ENCODE peak calls at places on chromosomes 11 and 22, in five cellular contexts. One of them, this sample, is unnamed.

GRCh38 chr11:46363455-46363920 is 16.2 kb downstream of the DGKZ start:
- DNase-seq in kidney: peak
- DNase-seq in neural progenitor cell: no peak
- DNase-seq in tibial artery: no peak
- DNase-seq in right lobe of liver: no peak
- DNase-seq in this sample: no peak

GRCh38 chr22:27372969-27373670 is 428.4 kb downstream of the MN1 start:
- DNase-seq in kidney: no peak
- DNase-seq in neural progenitor cell: peak
- DNase-seq in tibial artery: no peak
- DNase-seq in right lobe of liver: no peak
- DNase-seq in this sample: no peak

GRCh38 chr22:21624880-21625791 is 4.7 kb downstream of the YDJC start:
- DNase-seq in kidney: no peak
- DNase-seq in neural progenitor cell: no peak
- DNase-seq in tibial artery: no peak
- DNase-seq in right lobe of liver: no peak
- DNase-seq in this sample: no peak

GRCh38 chr11:56698795-56699194 is at the start of gene OR9G1:
- DNase-seq in kidney: no peak
- DNase-seq in neural progenitor cell: no peak
- DNase-seq in tibial artery: no peak
- DNase-seq in right lobe of liver: no peak
- DNase-seq in this sample: no peak

GRCh38 chr11:79312591-79313267 is 128.1 kb downstream of the TENM4 start:
- DNase-seq in kidney: no peak
- DNase-seq in neural progenitor cell: no peak
- DNase-seq in tibial artery: no peak
- DNase-seq in right lobe of liver: no peak
- DNase-seq in this sample: no peak

GRCh38 chr11:17328856-17329490 is 22.6 kb upstream of the NCR3LG1 start:
- DNase-seq in kidney: no peak
- DNase-seq in neural progenitor cell: peak
- DNase-seq in tibial artery: no peak
- DNase-seq in right lobe of liver: no peak
- DNase-seq in this sample: no peak

GRCh38 chr11:67502328-67502979 is 2.7 kb downstream of the PITPNM1 start:
- DNase-seq in kidney: no peak
- DNase-seq in neural progenitor cell: no peak
- DNase-seq in tibial artery: no peak
- DNase-seq in right lobe of liver: no peak
- DNase-seq in this sample: no peak

GRCh38 chr11:30454108-30454507 is 131.2 kb downstream of the ARL14EP start:
- DNase-seq in kidney: no peak
- DNase-seq in neural progenitor cell: no peak
- DNase-seq in tibial artery: no peak
- DNase-seq in right lobe of liver: no peak
- DNase-seq in this sample: no peak

GRCh38 chr22:37472418-37473006 is 13.7 kb downstream of the MFNG start:
- DNase-seq in kidney: peak
- DNase-seq in neural progenitor cell: peak
- DNase-seq in tibial artery: no peak
- DNase-seq in right lobe of liver: no peak
- DNase-seq in this sample: no peak

GRCh38 chr22:46376908-46377565 is 41.5 kb downstream of the TRMU start:
- DNase-seq in kidney: peak
- DNase-seq in neural progenitor cell: no peak
- DNase-seq in tibial artery: no peak
- DNase-seq in right lobe of liver: peak
- DNase-seq in this sample: no peak

GRCh38 chr11:119207300-119207570 is 1.1 kb downstream of the CBL start:
- DNase-seq in kidney: no peak
- DNase-seq in neural progenitor cell: no peak
- DNase-seq in tibial artery: no peak
- DNase-seq in right lobe of liver: no peak
- DNase-seq in this sample: no peak

GRCh38 chr11:88293931-88294330 is 43.6 kb downstream of the CTSC start:
- DNase-seq in kidney: no peak
- DNase-seq in neural progenitor cell: no peak
- DNase-seq in tibial artery: peak
- DNase-seq in right lobe of liver: no peak
- DNase-seq in this sample: no peak

GRCh38 chr22:32628626-32629587 is 154.3 kb downstream of the FBXO7 start:
- DNase-seq in kidney: no peak
- DNase-seq in neural progenitor cell: no peak
- DNase-seq in tibial artery: no peak
- DNase-seq in right lobe of liver: peak
- DNase-seq in this sample: no peak

GRCh38 chr22:49411236-49411635 is 416.4 kb downstream of the BRD1 start:
- DNase-seq in kidney: no peak
- DNase-seq in neural progenitor cell: no peak
- DNase-seq in tibial artery: no peak
- DNase-seq in right lobe of liver: peak
- DNase-seq in this sample: no peak

GRCh38 chr22:35039625-35040024 is 26.3 kb upstream of the ISX start:
- DNase-seq in kidney: no peak
- DNase-seq in neural progenitor cell: no peak
- DNase-seq in tibial artery: no peak
- DNase-seq in right lobe of liver: no peak
- DNase-seq in this sample: no peak

GRCh38 chr11:68093565-68093964 is 27.6 kb downstream of the CHKA start:
- DNase-seq in kidney: no peak
- DNase-seq in neural progenitor cell: no peak
- DNase-seq in tibial artery: no peak
- DNase-seq in right lobe of liver: no peak
- DNase-seq in this sample: no peak

GRCh38 chr11:67375320-67376021 is 2.1 kb upstream of the CLCF1 start:
- DNase-seq in kidney: peak
- DNase-seq in neural progenitor cell: peak
- DNase-seq in tibial artery: no peak
- DNase-seq in right lobe of liver: no peak
- DNase-seq in this sample: no peak

GRCh38 chr11:76723142-76723541 is 52.6 kb upstream of the LRRC32 start:
- DNase-seq in kidney: no peak
- DNase-seq in neural progenitor cell: no peak
- DNase-seq in tibial artery: no peak
- DNase-seq in right lobe of liver: no peak
- DNase-seq in this sample: no peak

GRCh38 chr11:29310016-29310415 is 706.8 kb downstream of the KCNA4 start:
- DNase-seq in kidney: no peak
- DNase-seq in neural progenitor cell: no peak
- DNase-seq in tibial artery: no peak
- DNase-seq in right lobe of liver: no peak
- DNase-seq in this sample: no peak

DNA sequence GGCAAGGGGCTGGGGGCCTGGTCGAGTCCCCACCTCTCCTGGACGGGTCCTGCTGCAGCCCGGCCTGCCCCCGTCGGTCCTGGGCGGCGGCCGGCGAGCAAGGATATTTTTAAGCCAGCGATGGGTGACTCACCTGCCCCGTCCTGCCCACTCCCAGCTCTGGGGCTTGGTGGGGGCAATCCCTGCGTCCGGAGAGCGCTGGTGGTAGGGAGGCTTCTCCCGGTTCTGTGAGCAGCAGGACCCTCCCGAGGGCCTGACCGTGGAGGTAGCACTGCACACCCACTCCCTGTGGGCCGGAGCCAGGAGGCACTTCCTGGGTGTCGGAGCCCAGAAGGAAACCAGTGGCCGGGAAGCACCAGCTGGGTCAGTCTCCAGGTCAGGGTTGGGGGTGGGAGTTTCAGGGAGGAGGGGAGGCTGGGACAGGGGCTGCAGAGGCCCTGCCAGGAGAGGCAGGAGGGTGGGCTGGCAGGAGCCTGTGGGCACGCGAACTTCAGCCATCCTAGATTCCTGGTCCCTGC is 467 bp downstream of the EPS8L2 start:
- DNase-seq in kidney: peak
- DNase-seq in neural progenitor cell: no peak
- DNase-seq in tibial artery: no peak
- DNase-seq in right lobe of liver: no peak
- DNase-seq in this sample: peak
- H3K4me3 ChIP-seq in kidney: peak
- H3K4me3 ChIP-seq in neural progenitor cell: peak
- H3K4me3 ChIP-seq in tibial artery: peak
- H3K4me3 ChIP-seq in right lobe of liver: peak
- H3K4me3 ChIP-seq in this sample: peak

GRCh38 chr11:720017-720641 is 14.1 kb downstream of the EPS8L2 start:
- DNase-seq in kidney: no peak
- DNase-seq in neural progenitor cell: no peak
- DNase-seq in tibial artery: no peak
- DNase-seq in right lobe of liver: peak
- DNase-seq in this sample: no peak
- H3K27ac ChIP-seq in kidney: no peak
- H3K27ac ChIP-seq in neural progenitor cell: no peak
- H3K27ac ChIP-seq in tibial artery: no peak
- H3K27ac ChIP-seq in right lobe of liver: no peak
- H3K27ac ChIP-seq in this sample: no peak

GRCh38 chr22:44025171-44026065 is 1.3 kb downstream of the PARVB start:
- DNase-seq in kidney: peak
- DNase-seq in neural progenitor cell: no peak
- DNase-seq in tibial artery: peak
- DNase-seq in right lobe of liver: no peak
- DNase-seq in this sample: no peak
- H3K4me3 ChIP-seq in kidney: peak
- H3K4me3 ChIP-seq in neural progenitor cell: no peak
- H3K4me3 ChIP-seq in tibial artery: peak
- H3K4me3 ChIP-seq in right lobe of liver: peak
- H3K4me3 ChIP-seq in this sample: peak

GRCh38 chr22:23152238-23153114 is 7.2 kb downstream of the RAB36 start:
- DNase-seq in kidney: peak
- DNase-seq in neural progenitor cell: no peak
- DNase-seq in tibial artery: no peak
- DNase-seq in right lobe of liver: no peak
- DNase-seq in this sample: no peak
- H3K27ac ChIP-seq in kidney: no peak
- H3K27ac ChIP-seq in neural progenitor cell: no peak
- H3K27ac ChIP-seq in tibial artery: no peak
- H3K27ac ChIP-seq in right lobe of liver: peak
- H3K27ac ChIP-seq in this sample: no peak

DNA sequence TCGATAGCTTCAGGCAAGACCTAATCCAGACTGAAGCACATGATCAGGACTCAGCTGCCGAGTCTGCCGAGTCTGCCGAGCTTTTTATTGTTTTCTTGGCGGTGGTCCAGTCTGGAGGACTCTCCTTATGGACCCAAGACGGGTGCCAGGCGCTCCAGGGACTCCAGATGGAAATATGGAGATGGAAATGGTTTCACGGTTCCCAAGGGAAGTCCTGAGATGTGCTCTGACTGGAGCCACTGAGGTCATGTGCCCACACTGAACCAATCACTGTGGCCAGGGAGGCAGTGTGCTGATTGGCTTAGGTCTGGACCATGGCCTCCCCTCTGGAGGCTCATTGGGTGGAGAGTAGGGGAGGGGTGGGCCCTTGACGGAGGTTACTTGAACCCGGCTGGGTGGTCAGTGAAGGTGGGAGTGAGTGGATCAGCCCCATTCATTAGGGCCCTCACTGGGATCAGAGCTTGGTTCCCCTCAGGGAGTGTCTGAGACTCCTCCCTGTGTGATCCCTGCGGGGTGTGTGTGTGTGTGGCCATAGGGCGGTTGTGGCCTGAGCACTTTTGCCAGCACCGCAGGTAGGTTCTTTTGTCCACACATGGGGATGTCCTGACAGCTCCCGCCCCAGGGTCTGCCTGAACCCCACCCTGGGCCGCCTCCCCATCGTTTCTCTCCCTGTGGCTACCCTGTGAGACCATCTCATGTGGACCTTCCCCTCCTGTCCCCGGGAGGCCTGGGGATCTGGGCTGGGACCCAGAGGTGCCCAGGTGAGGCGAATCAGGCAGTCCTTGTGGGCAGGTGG is 14.0 kb downstream of the RPS6KA4 start:
- DNase-seq in kidney: peak
- DNase-seq in neural progenitor cell: no peak
- DNase-seq in tibial artery: no peak
- DNase-seq in right lobe of liver: no peak
- DNase-seq in this sample: no peak
- H3K4me3 ChIP-seq in kidney: no peak
- H3K4me3 ChIP-seq in neural progenitor cell: no peak
- H3K4me3 ChIP-seq in tibial artery: peak
- H3K4me3 ChIP-seq in right lobe of liver: no peak
- H3K4me3 ChIP-seq in this sample: no peak

GRCh38 chr11:126280595-126280994 is 2.3 kb upstream of the TIRAP start:
- DNase-seq in kidney: no peak
- DNase-seq in neural progenitor cell: no peak
- DNase-seq in tibial artery: no peak
- DNase-seq in right lobe of liver: no peak
- DNase-seq in this sample: no peak

GRCh38 chr11:126282361-126282741 is 542 bp upstream of the TIRAP start:
- DNase-seq in kidney: no peak
- DNase-seq in neural progenitor cell: peak
- DNase-seq in tibial artery: peak
- DNase-seq in right lobe of liver: peak
- DNase-seq in this sample: no peak

GRCh38 chr11:126281666-126282175 is 1.2 kb upstream of the TIRAP start:
- DNase-seq in kidney: no peak
- DNase-seq in neural progenitor cell: no peak
- DNase-seq in tibial artery: no peak
- DNase-seq in right lobe of liver: no peak
- DNase-seq in this sample: no peak

GRCh38 chr11:126282742-126283591 is at the start of gene TIRAP:
- DNase-seq in kidney: peak
- DNase-seq in neural progenitor cell: peak
- DNase-seq in tibial artery: peak
- DNase-seq in right lobe of liver: peak
- DNase-seq in this sample: no peak

DNA sequence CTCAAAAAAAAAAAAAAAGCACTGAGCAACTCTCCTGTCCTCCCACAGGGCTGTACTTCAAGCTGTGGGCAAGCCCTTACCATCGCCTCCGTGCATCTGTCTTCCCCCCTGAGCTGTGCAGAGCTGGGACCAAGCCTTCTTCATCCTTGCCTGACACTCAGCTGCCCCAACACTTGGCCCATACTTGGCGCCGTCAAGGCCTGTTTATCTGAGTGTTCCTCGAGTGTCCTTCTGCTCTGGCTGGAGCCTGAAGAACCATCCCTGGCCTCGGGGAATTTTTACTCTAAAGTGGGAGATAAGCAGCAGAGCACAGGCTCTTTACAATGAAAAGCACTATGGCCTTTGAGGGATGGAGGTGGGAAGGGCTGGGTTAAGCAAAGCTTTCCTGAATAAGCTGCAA is 1.6 kb upstream of the TIRAP start:
- DNase-seq in kidney: no peak
- DNase-seq in neural progenitor cell: no peak
- DNase-seq in tibial artery: no peak
- DNase-seq in right lobe of liver: no peak
- DNase-seq in this sample: no peak
- H3K27ac ChIP-seq in kidney: no peak
- H3K27ac ChIP-seq in neural progenitor cell: no peak
- H3K27ac ChIP-seq in tibial artery: peak
- H3K27ac ChIP-seq in right lobe of liver: no peak
- H3K27ac ChIP-seq in this sample: no peak

This sample was measured in RWPE2.